ENCODE peak calls at places on chromosomes 5 and 9, in four cellular contexts. Y is GM12878, P is HepG2, S is HCT116. T is an unnamed sample.

GRCh38 chr9:61665330-61665751 is 475.5 kb downstream of the SPATA31A7 start:
- DNase-seq in Y (no peak), P (no peak), S (no peak), T (no peak)

GRCh38 chr5:65481171-65481575 is 547 bp downstream of the ADAMTS6 start:
- DNase-seq in Y (no peak), P (no peak), S (no peak), T (no peak)

GRCh38 chr5:148090200-148090599 is 26.4 kb downstream of the SPINK5 start:
- DNase-seq in Y (no peak), P (no peak), S (no peak), T (no peak)

GRCh38 chr9:21933865-21934264 is 60.3 kb downstream of the CDKN2A start:
- DNase-seq in Y (no peak), P (no peak), S (no peak), T (no peak)

GRCh38 chr5:54835642-54836041 is 149.8 kb downstream of the ESM1 start:
- DNase-seq in Y (no peak), P (no peak), S (no peak), T (no peak)

GRCh38 chr5:58043607-58043945 is 416.3 kb downstream of the PLK2 start:
- DNase-seq in Y (no peak), P (no peak), S (no peak), T (no peak)

GRCh38 chr9:137708590-137709284 is 89.9 kb downstream of the EHMT1 start:
- DNase-seq in Y (no peak), P (no peak), S (no peak), T (no peak)

GRCh38 chr9:131585375-131585774 is 40.1 kb downstream of the PRRT1B start:
- DNase-seq in Y (no peak), P (no peak), S (no peak), T (no peak)

GRCh38 chr5:105817416-105817815 is 1853.3 kb downstream of the EFNA5 start:
- DNase-seq in Y (no peak), P (no peak), S (no peak), T (no peak)

GRCh38 chr5:39533749-39534148 is 109.0 kb upstream of the DAB2 start:
- DNase-seq in Y (no peak), P (no peak), S (no peak), T (no peak)

GRCh38 chr9:12853021-12853420 is 78.2 kb downstream of the LURAP1L start:
- DNase-seq in Y (no peak), P (no peak), S (no peak), T (no peak)

GRCh38 chr5:18329346-18329745 is 695.1 kb downstream of the TAF11L14 start:
- DNase-seq in Y (no peak), P (no peak), S (no peak), T (no peak)

GRCh38 chr9:121267689-121268597 is at the start of gene GSN:
- DNase-seq in Y (no peak), P (peak), S (no peak), T (peak)

GRCh38 chr9:130023147-130023787 is 19.7 kb downstream of the FNBP1 start:
- DNase-seq in Y (peak), P (no peak), S (no peak), T (no peak)

GRCh38 chr9:89454498-89455355 is 43.2 kb downstream of the SEMA4D start:
- DNase-seq in Y (no peak), P (no peak), S (no peak), T (no peak)

GRCh38 chr5:38426986-38427950 is 129.2 kb downstream of the LIFR start:
- DNase-seq in Y (no peak), P (no peak), S (no peak), T (no peak)

DNA sequence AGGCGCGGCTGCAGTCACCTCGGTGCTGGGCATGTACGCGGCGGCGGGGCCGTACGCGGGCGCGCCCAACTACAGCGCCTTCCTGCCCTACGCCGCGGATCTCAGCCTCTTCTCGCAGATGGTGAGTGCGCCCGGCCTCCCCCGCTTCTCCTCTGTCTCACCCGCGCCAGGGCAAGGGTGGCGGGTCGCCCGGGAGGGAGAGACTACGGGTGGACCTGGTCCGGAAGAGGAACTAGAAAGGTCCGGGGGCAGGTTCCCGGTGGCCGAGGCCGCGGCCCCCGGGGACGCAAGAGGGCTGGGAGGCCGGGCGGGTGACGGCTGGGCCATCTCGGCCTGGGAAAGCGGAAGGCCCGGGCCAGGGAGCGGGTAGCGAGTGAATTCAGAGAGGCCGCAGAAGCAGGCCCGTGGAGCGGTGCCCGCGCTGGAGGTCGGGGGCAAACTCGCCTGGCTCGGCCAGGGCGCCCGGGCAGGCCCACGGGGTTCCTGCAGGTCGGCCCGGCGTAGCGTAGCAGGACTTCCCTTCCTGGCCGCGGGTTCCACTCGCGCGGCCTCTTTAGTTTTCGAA is 711 bp downstream of the IRX1 start:
- DNase-seq in Y (no peak), P (no peak), S (no peak), T (no peak)
- TF ChIP-seq JUND in Y (no peak), P (no peak), S (no peak), T (no peak)

DNA sequence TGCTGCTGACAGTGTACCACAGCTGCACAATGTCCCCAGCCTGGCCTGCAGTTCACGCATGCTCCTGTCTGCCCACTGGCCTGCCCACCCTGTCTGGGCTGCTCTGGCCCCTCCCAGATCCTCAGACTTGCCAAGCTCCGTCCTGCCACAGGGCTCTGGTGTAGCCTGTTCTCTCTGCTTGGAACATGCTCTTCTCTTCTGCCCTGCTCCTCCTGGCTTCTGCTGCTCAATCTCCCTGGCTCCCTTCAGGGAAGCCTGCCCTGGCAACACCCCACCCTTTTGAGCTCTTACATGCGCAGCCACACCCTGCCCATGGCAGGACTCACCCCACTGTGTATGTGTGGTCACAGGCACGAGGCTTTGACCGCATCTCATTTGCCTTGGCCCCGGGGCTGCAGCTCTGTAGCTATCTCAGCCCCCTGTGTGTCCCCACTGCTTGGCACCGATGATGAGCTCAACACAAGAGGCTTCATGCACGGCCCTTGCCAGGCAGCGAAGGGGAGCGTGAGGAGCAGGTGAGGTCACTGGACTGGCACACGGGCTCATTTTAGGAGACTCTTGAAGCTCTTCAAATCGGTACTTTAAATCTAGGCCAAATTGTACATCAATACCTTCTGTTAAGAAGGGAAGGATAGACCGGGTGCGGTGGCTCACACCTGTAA is 20.4 kb upstream of the BRD3 start:
- DNase-seq in Y (no peak), P (no peak), S (no peak), T (no peak)
- TF ChIP-seq JUND in Y (no peak), P (no peak), S (no peak), T (no peak)

DNA sequence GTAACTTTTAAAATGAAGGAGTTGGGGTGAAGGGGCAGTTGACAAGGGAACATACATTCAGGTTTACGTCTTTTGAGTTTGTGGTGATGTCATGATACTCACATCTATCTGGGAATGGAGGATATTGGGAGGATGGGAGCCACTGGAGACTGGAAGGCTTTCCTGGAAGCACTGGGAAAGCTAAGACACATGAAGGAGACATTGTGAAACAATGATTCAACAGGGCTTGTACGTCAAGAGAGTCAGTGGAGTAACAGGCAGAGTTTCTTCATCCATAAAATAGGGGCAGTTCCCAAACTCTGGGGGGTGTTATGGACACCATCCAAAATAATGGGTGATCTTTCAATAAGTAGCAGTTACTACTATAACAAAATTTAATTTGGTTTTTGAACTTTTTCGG is 572.8 kb downstream of the CCDC171 start:
- DNase-seq in Y (no peak), P (no peak), S (no peak), T (no peak)
- TF ChIP-seq JUND in Y (no peak), P (no peak), S (no peak), T (no peak)

GRCh38 chr9:75104607-75105006 is 16.3 kb downstream of the OSTF1 start:
- DNase-seq in Y (no peak), P (no peak), S (no peak), T (no peak)

GRCh38 chr9:75106856-75107255 is 18.5 kb downstream of the OSTF1 start:
- DNase-seq in Y (no peak), P (no peak), S (no peak), T (no peak)

GRCh38 chr9:75105019-75105540 is 16.8 kb downstream of the OSTF1 start:
- DNase-seq in Y (no peak), P (no peak), S (no peak), T (no peak)

GRCh38 chr9:75108571-75108970 is 20.3 kb downstream of the OSTF1 start:
- DNase-seq in Y (no peak), P (no peak), S (no peak), T (no peak)

GRCh38 chr9:75105841-75106240 is 17.5 kb downstream of the OSTF1 start:
- DNase-seq in Y (no peak), P (no peak), S (no peak), T (no peak)
- TF ChIP-seq JUND in Y (no peak), P (no peak), S (no peak), T (no peak)

T was measured in T47D.